ENCODE peak calls at places on chromosomes 5 and 9, in nine cellular contexts. One of them, this sample, is unnamed.

GRCh38 chr5:123673107-123673506 is 161.1 kb downstream of the CSNK1G3 start:
- DNase-seq in astrocyte of the cerebellum: no peak
- DNase-seq in GM13977: no peak
- DNase-seq in NCI-H1417: no peak
- DNase-seq in NCI-H1105 treated with DMSO at 0.1 percent for 48 hours: peak; percentile 4
- DNase-seq in activated T-cell treated with anti-CD3 and anti-CD28 coated beads, Interleukin-2, amount 50 U/mL, for 4 hours: no peak
- DNase-seq in body of pancreas: no peak
- DNase-seq in CD8-positive, alpha-beta memory T cell: no peak
- DNase-seq in kidney epithelial cell: peak; percentile 55
- DNase-seq in this sample: no peak

GRCh38 chr5:134494780-134495179 is 30.7 kb upstream of the JADE2 start:
- DNase-seq in astrocyte of the cerebellum: no peak
- DNase-seq in GM13977: no peak
- DNase-seq in NCI-H1417: no peak
- DNase-seq in NCI-H1105 treated with DMSO at 0.1 percent for 48 hours: no peak
- DNase-seq in activated T-cell treated with anti-CD3 and anti-CD28 coated beads, Interleukin-2, amount 50 U/mL, for 4 hours: no peak
- DNase-seq in body of pancreas: no peak
- DNase-seq in CD8-positive, alpha-beta memory T cell: no peak
- DNase-seq in kidney epithelial cell: no peak
- DNase-seq in this sample: no peak

GRCh38 chr5:73960426-73960825 is 334.4 kb downstream of the ARHGEF28 start:
- DNase-seq in astrocyte of the cerebellum: no peak
- DNase-seq in GM13977: no peak
- DNase-seq in NCI-H1417: no peak
- DNase-seq in NCI-H1105 treated with DMSO at 0.1 percent for 48 hours: no peak
- DNase-seq in activated T-cell treated with anti-CD3 and anti-CD28 coated beads, Interleukin-2, amount 50 U/mL, for 4 hours: no peak
- DNase-seq in body of pancreas: no peak
- DNase-seq in CD8-positive, alpha-beta memory T cell: no peak
- DNase-seq in kidney epithelial cell: no peak
- DNase-seq in this sample: no peak

GRCh38 chr9:119802621-119803020 is 433.4 kb upstream of the BRINP1 start:
- DNase-seq in astrocyte of the cerebellum: no peak
- DNase-seq in GM13977: no peak
- DNase-seq in NCI-H1417: no peak
- DNase-seq in NCI-H1105 treated with DMSO at 0.1 percent for 48 hours: no peak
- DNase-seq in activated T-cell treated with anti-CD3 and anti-CD28 coated beads, Interleukin-2, amount 50 U/mL, for 4 hours: no peak
- DNase-seq in body of pancreas: peak; percentile 8
- DNase-seq in CD8-positive, alpha-beta memory T cell: no peak
- DNase-seq in kidney epithelial cell: no peak
- DNase-seq in this sample: no peak

GRCh38 chr9:70535546-70536323 is 121.3 kb upstream of the KLF9 start:
- DNase-seq in astrocyte of the cerebellum: no peak
- DNase-seq in GM13977: no peak
- DNase-seq in NCI-H1417: no peak
- DNase-seq in NCI-H1105 treated with DMSO at 0.1 percent for 48 hours: peak; percentile 2
- DNase-seq in activated T-cell treated with anti-CD3 and anti-CD28 coated beads, Interleukin-2, amount 50 U/mL, for 4 hours: no peak
- DNase-seq in body of pancreas: no peak
- DNase-seq in CD8-positive, alpha-beta memory T cell: no peak
- DNase-seq in kidney epithelial cell: no peak
- DNase-seq in this sample: no peak

GRCh38 chr9:76044420-76044819 is 153.9 kb downstream of the PCSK5 start:
- DNase-seq in astrocyte of the cerebellum: peak; percentile 2
- DNase-seq in GM13977: no peak
- DNase-seq in NCI-H1417: no peak
- DNase-seq in NCI-H1105 treated with DMSO at 0.1 percent for 48 hours: no peak
- DNase-seq in activated T-cell treated with anti-CD3 and anti-CD28 coated beads, Interleukin-2, amount 50 U/mL, for 4 hours: no peak
- DNase-seq in body of pancreas: no peak
- DNase-seq in CD8-positive, alpha-beta memory T cell: no peak
- DNase-seq in kidney epithelial cell: no peak
- DNase-seq in this sample: no peak

GRCh38 chr5:30581198-30581925 is 612.1 kb upstream of the CDH6 start:
- DNase-seq in astrocyte of the cerebellum: peak; percentile 24
- DNase-seq in GM13977: no peak
- DNase-seq in NCI-H1417: no peak
- DNase-seq in NCI-H1105 treated with DMSO at 0.1 percent for 48 hours: no peak
- DNase-seq in activated T-cell treated with anti-CD3 and anti-CD28 coated beads, Interleukin-2, amount 50 U/mL, for 4 hours: no peak
- DNase-seq in body of pancreas: no peak
- DNase-seq in CD8-positive, alpha-beta memory T cell: no peak
- DNase-seq in kidney epithelial cell: no peak
- DNase-seq in this sample: no peak

GRCh38 chr5:44011518-44011917 is 377.7 kb downstream of the FGF10 start:
- DNase-seq in astrocyte of the cerebellum: no peak
- DNase-seq in GM13977: no peak
- DNase-seq in NCI-H1417: no peak
- DNase-seq in NCI-H1105 treated with DMSO at 0.1 percent for 48 hours: no peak
- DNase-seq in activated T-cell treated with anti-CD3 and anti-CD28 coated beads, Interleukin-2, amount 50 U/mL, for 4 hours: no peak
- DNase-seq in body of pancreas: no peak
- DNase-seq in CD8-positive, alpha-beta memory T cell: no peak
- DNase-seq in kidney epithelial cell: no peak
- DNase-seq in this sample: no peak

GRCh38 chr9:124429530-124429867 is 14.3 kb upstream of the PSMB7 start:
- DNase-seq in astrocyte of the cerebellum: no peak
- DNase-seq in GM13977: no peak
- DNase-seq in NCI-H1417: no peak
- DNase-seq in NCI-H1105 treated with DMSO at 0.1 percent for 48 hours: no peak
- DNase-seq in activated T-cell treated with anti-CD3 and anti-CD28 coated beads, Interleukin-2, amount 50 U/mL, for 4 hours: no peak
- DNase-seq in body of pancreas: no peak
- DNase-seq in CD8-positive, alpha-beta memory T cell: no peak
- DNase-seq in kidney epithelial cell: no peak
- DNase-seq in this sample: no peak

GRCh38 chr5:143957455-143957854 is 145.5 kb downstream of the HMHB1 start:
- DNase-seq in astrocyte of the cerebellum: no peak
- DNase-seq in GM13977: no peak
- DNase-seq in NCI-H1417: no peak
- DNase-seq in NCI-H1105 treated with DMSO at 0.1 percent for 48 hours: no peak
- DNase-seq in activated T-cell treated with anti-CD3 and anti-CD28 coated beads, Interleukin-2, amount 50 U/mL, for 4 hours: no peak
- DNase-seq in body of pancreas: no peak
- DNase-seq in CD8-positive, alpha-beta memory T cell: no peak
- DNase-seq in kidney epithelial cell: no peak
- DNase-seq in this sample: no peak

GRCh38 chr5:103487253-103487652 is 75.3 kb downstream of the NUDT12 start:
- DNase-seq in astrocyte of the cerebellum: no peak
- DNase-seq in GM13977: no peak
- DNase-seq in NCI-H1417: no peak
- DNase-seq in NCI-H1105 treated with DMSO at 0.1 percent for 48 hours: no peak
- DNase-seq in activated T-cell treated with anti-CD3 and anti-CD28 coated beads, Interleukin-2, amount 50 U/mL, for 4 hours: no peak
- DNase-seq in body of pancreas: no peak
- DNase-seq in CD8-positive, alpha-beta memory T cell: no peak
- DNase-seq in kidney epithelial cell: no peak
- DNase-seq in this sample: no peak

GRCh38 chr9:130565792-130566191 is 13.6 kb upstream of the FUBP3 start:
- DNase-seq in astrocyte of the cerebellum: no peak
- DNase-seq in GM13977: no peak
- DNase-seq in NCI-H1417: no peak
- DNase-seq in NCI-H1105 treated with DMSO at 0.1 percent for 48 hours: no peak
- DNase-seq in activated T-cell treated with anti-CD3 and anti-CD28 coated beads, Interleukin-2, amount 50 U/mL, for 4 hours: no peak
- DNase-seq in body of pancreas: no peak
- DNase-seq in CD8-positive, alpha-beta memory T cell: no peak
- DNase-seq in kidney epithelial cell: no peak
- DNase-seq in this sample: no peak

GRCh38 chr5:5360878-5361520 is 61.5 kb upstream of the ICE1 start:
- DNase-seq in astrocyte of the cerebellum: no peak
- DNase-seq in GM13977: no peak
- DNase-seq in NCI-H1417: no peak
- DNase-seq in NCI-H1105 treated with DMSO at 0.1 percent for 48 hours: no peak
- DNase-seq in activated T-cell treated with anti-CD3 and anti-CD28 coated beads, Interleukin-2, amount 50 U/mL, for 4 hours: no peak
- DNase-seq in body of pancreas: no peak
- DNase-seq in CD8-positive, alpha-beta memory T cell: no peak
- DNase-seq in kidney epithelial cell: no peak
- DNase-seq in this sample: no peak

GRCh38 chr5:38670878-38671277 is 114.4 kb upstream of the LIFR start:
- DNase-seq in astrocyte of the cerebellum: no peak
- DNase-seq in GM13977: no peak
- DNase-seq in NCI-H1417: no peak
- DNase-seq in NCI-H1105 treated with DMSO at 0.1 percent for 48 hours: no peak
- DNase-seq in activated T-cell treated with anti-CD3 and anti-CD28 coated beads, Interleukin-2, amount 50 U/mL, for 4 hours: no peak
- DNase-seq in body of pancreas: no peak
- DNase-seq in CD8-positive, alpha-beta memory T cell: no peak
- DNase-seq in kidney epithelial cell: no peak
- DNase-seq in this sample: peak; percentile 30

GRCh38 chr5:35671516-35671915 is 53.9 kb downstream of the SPEF2 start:
- DNase-seq in astrocyte of the cerebellum: no peak
- DNase-seq in GM13977: no peak
- DNase-seq in NCI-H1417: no peak
- DNase-seq in NCI-H1105 treated with DMSO at 0.1 percent for 48 hours: no peak
- DNase-seq in activated T-cell treated with anti-CD3 and anti-CD28 coated beads, Interleukin-2, amount 50 U/mL, for 4 hours: no peak
- DNase-seq in body of pancreas: no peak
- DNase-seq in CD8-positive, alpha-beta memory T cell: no peak
- DNase-seq in kidney epithelial cell: no peak
- DNase-seq in this sample: no peak